ENCODE peak calls at places on chromosomes 1 and 21, in nine cellular contexts. A, C, N, I, W, K, U, L and P are unnamed samples.

GRCh38 chr21:46600978-46601377 is 3.9 kb downstream of the S100B start:
- DNase-seq in A (no peak), C (no peak), N (no peak), I (no peak), W (peak; percentile 35), K (no peak), U (no peak), L (no peak), P (no peak)

GRCh38 chr1:96651517-96651916 is 70.1 kb upstream of the PTBP2 start:
- DNase-seq in A (peak; percentile 7), C (no peak), N (peak; percentile 55), I (no peak), W (no peak), K (no peak), U (peak; percentile 7), L (no peak), P (no peak)

GRCh38 chr1:42730002-42730401 is 10.0 kb downstream of the CLDN19 start:
- DNase-seq in A (no peak), C (no peak), N (no peak), I (no peak), W (peak; percentile 17), K (no peak), U (peak; percentile 61), L (no peak), P (no peak)

GRCh38 chr1:201262963-201263608 is 20.2 kb upstream of the PKP1 start:
- DNase-seq in A (no peak), C (no peak), N (no peak), I (no peak), W (no peak), K (no peak), U (no peak), L (no peak), P (no peak)

GRCh38 chr1:209457618-209458017 is 125.9 kb upstream of the CAMK1G start:
- DNase-seq in A (no peak), C (no peak), N (no peak), I (no peak), W (no peak), K (no peak), U (no peak), L (no peak), P (no peak)

GRCh38 chr1:220281159-220281574 is 8.9 kb upstream of the RAB3GAP2 start:
- DNase-seq in A (peak; percentile 21), C (no peak), N (no peak), I (peak; percentile 33), W (no peak), K (no peak), U (peak; percentile 45), L (peak; percentile 26), P (no peak)

GRCh38 chr1:204476563-204476962 is 18.0 kb downstream of the PIK3C2B start:
- DNase-seq in A (no peak), C (no peak), N (no peak), I (no peak), W (no peak), K (no peak), U (no peak), L (no peak), P (no peak)

GRCh38 chr1:24895511-24895910 is 34.6 kb downstream of the RUNX3 start:
- DNase-seq in A (no peak), C (no peak), N (no peak), I (no peak), W (no peak), K (no peak), U (no peak), L (no peak), P (no peak)

GRCh38 chr1:33684346-33685122 is 179.3 kb upstream of the HMGB4 start:
- DNase-seq in A (no peak), C (no peak), N (no peak), I (no peak), W (no peak), K (no peak), U (no peak), L (no peak), P (no peak)

GRCh38 chr1:93607814-93608187 is 73.8 kb downstream of the BCAR3 start:
- DNase-seq in A (no peak), C (no peak), N (no peak), I (peak; percentile 73), W (no peak), K (no peak), U (no peak), L (no peak), P (no peak)

GRCh38 chr1:115088115-115088794 is 1.0 kb downstream of the TSPAN2 start:
- DNase-seq in A (no peak), C (no peak), N (no peak), I (no peak), W (no peak), K (no peak), U (peak; percentile 42), L (no peak), P (no peak)

DNA sequence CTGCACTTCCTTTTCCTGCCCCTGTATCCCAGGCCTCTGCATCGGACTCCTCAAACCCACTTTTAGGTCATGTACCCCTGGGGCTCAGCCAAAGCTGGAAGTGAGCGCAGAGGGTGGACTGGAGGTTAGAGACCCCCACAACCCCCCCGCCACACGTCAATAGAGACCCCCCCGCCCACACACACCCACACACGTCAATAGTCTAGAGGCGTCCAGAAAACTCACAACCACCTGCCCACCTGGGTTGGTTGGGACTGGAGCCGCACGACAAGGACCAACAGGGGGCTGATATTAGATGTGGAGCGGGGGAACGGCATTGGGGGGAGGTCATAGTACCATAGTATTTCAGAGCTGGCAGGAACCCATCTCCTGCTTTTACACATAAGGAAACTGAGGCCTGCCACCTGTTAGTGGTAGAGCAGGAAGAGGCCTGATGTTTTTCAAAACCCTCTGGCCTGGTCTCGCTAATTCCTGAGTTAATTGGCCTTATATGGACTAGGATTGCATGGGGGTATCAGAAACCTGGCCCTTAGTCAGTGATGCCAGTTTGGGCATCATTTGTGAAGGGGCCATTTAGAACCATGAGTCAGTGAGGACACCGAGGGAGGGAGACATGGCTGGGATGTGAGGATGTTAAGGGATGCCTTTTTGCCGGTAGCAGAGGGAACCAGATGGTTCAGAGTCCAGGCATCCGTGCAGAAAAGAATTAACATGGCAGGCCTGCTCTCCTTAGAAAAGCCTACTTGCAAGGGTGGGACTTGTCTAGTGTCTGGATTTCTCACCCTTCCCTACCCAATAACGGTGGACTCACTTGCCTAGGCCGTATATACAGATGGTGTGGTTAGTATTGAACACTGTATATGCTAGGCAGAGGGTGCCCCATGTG is 1.1 kb downstream of the NENF start:
- DNase-seq in A (no peak), C (peak; percentile 50), N (no peak), I (no peak), W (peak; percentile 31), K (no peak), U (no peak), L (no peak), P (no peak)
- H3K27ac ChIP-seq in A (no peak overlapping the region), C (peak overlapping the region; percentile 90), N (no peak overlapping the region), I (no peak overlapping the region), W (peak overlapping the region; percentile 86), K (peak overlapping the region; percentile 75), U (no peak overlapping the region), L (peak overlapping the region; percentile 82), P (peak overlapping the region; percentile 92)

DNA sequence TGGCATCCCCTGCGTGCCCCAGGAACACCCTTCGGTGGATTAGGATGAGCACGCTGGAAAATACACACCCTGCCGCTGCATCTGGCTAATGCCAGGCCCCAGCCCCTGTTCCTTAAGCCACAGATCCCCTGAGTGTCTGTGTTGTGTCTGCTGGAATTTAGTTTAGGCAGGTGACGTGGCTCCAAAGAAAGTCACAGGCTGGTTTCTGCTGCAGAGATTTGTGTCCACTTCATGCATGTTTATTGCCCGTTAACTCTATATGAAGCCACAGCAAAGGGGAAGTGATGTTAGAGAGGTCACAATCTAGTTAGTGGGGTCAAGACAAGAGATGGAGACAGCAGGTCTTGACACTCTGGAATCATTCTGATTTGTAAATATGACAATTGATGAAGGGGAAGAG is 120.1 kb upstream of the IRF2BP2 start:
- DNase-seq in A (no peak), C (no peak), N (no peak), I (no peak), W (no peak), K (no peak), U (no peak), L (no peak), P (no peak)
- H3K27ac ChIP-seq in A (no peak overlapping the region), C (no peak overlapping the region), N (no peak overlapping the region), I (no peak overlapping the region), W (no peak overlapping the region), K (no peak overlapping the region), U (no peak overlapping the region), L (no peak overlapping the region), P (no peak overlapping the region)

DNA sequence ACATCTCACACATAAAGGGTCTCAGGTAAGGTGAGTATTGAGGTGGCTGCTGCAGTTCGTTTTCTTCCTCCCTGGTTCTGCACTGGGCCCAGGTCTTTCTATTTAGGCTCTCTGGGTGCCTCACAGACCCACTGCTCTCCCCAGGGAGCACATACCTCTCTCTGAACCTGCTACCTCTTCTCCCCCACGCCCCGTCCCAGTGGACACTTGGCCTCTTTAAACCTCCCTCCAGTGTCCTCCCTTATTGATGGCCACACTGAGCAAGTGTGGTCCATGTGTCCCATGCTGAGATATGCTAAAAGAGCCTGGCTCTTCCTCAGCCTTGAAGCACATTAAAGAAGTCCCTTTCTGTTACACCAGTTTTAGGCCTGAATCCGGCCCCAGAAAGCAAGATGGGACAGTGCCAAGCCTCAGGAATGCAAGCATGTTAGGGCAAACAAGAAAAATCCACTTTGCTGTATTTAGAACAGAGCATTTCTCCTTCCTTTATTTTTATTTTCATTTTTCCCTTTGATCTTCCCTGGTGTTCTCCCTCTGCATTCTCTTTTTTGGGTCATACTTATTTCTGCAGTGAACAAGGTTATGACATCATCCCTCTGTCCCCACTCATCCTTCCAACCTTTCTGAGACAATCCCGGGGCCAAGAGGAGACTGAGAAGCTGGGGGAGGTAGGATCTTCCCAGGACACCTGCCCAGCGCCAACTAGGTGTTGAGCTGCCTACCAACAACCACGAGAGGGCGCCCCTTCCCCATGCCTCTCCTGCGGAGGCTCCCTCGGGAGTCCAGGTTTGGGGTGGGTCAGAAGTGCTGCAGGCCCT is 5.0 kb upstream of the CHI3L2 start:
- DNase-seq in A (peak; percentile 86), C (peak; percentile 59), N (peak; percentile 90), I (peak; percentile 50), W (peak; percentile 84), K (peak; percentile 88), U (peak; percentile 85), L (peak; percentile 56), P (peak; percentile 56)
- H3K27ac ChIP-seq in A (no peak overlapping the region), C (no peak overlapping the region), N (no peak overlapping the region), I (no peak overlapping the region), W (no peak overlapping the region), K (peak overlapping the region; percentile 56), U (no peak overlapping the region), L (no peak overlapping the region), P (no peak overlapping the region)

GRCh38 chr1:160797163-160797797 is 1.3 kb downstream of the LY9 start:
- DNase-seq in A (no peak), C (no peak), N (no peak), I (no peak), W (no peak), K (no peak), U (no peak), L (no peak), P (no peak)

GRCh38 chr1:160799641-160800040 is 3.7 kb downstream of the LY9 start:
- DNase-seq in A (no peak), C (no peak), N (no peak), I (no peak), W (no peak), K (no peak), U (no peak), L (no peak), P (no peak)

GRCh38 chr1:160797861-160798273 is 1.9 kb downstream of the LY9 start:
- DNase-seq in A (no peak), C (no peak), N (no peak), I (no peak), W (no peak), K (no peak), U (no peak), L (no peak), P (no peak)

GRCh38 chr1:160800142-160800541 is 4.2 kb downstream of the LY9 start:
- DNase-seq in A (no peak), C (no peak), N (no peak), I (no peak), W (no peak), K (no peak), U (no peak), L (no peak), P (no peak)

GRCh38 chr1:160798439-160798838 is 2.5 kb downstream of the LY9 start:
- DNase-seq in A (no peak), C (no peak), N (no peak), I (no peak), W (no peak), K (no peak), U (no peak), L (no peak), P (no peak)
- H3K27ac ChIP-seq in A (no peak overlapping the region), C (no peak overlapping the region), N (no peak overlapping the region), I (no peak overlapping the region), W (no peak overlapping the region), K (peak overlapping the region; percentile 17), U (no peak overlapping the region), L (no peak overlapping the region), P (no peak overlapping the region)